ENCODE peak calls at places on chromosomes 6 and 20, in five cellular contexts. One of them, this sample, is unnamed.

GRCh38 chr20:31644701-31645100 is 7.0 kb downstream of the COX4I2 start:
- DNase-seq in colonic mucosa: no peak
- DNase-seq in lower lobe of right lung: no peak
- DNase-seq in astrocyte: no peak
- DNase-seq in SK-N-SH: no peak
- DNase-seq in this sample: no peak

GRCh38 chr6:136579800-136580199 is 29.6 kb upstream of the MAP7 start:
- DNase-seq in colonic mucosa: no peak
- DNase-seq in lower lobe of right lung: no peak
- DNase-seq in astrocyte: no peak
- DNase-seq in SK-N-SH: no peak
- DNase-seq in this sample: no peak

GRCh38 chr6:132730560-132730959 is 16.7 kb upstream of the VNN1 start:
- DNase-seq in colonic mucosa: no peak
- DNase-seq in lower lobe of right lung: no peak
- DNase-seq in astrocyte: peak; percentile 43
- DNase-seq in SK-N-SH: no peak
- DNase-seq in this sample: no peak

GRCh38 chr6:25318589-25318988 is 39.4 kb downstream of the CARMIL1 start:
- DNase-seq in colonic mucosa: no peak
- DNase-seq in lower lobe of right lung: no peak
- DNase-seq in astrocyte: no peak
- DNase-seq in SK-N-SH: no peak
- DNase-seq in this sample: no peak

GRCh38 chr20:6501061-6501460 is 266.4 kb upstream of the BMP2 start:
- DNase-seq in colonic mucosa: no peak
- DNase-seq in lower lobe of right lung: no peak
- DNase-seq in astrocyte: peak; percentile 87
- DNase-seq in SK-N-SH: no peak
- DNase-seq in this sample: no peak

GRCh38 chr6:13485303-13485702 is 2.1 kb downstream of the GFOD1 start:
- DNase-seq in colonic mucosa: no peak
- DNase-seq in lower lobe of right lung: no peak
- DNase-seq in astrocyte: no peak
- DNase-seq in SK-N-SH: no peak
- DNase-seq in this sample: no peak

GRCh38 chr6:4085329-4085695 is 6.4 kb upstream of the FAM217A start:
- DNase-seq in colonic mucosa: no peak
- DNase-seq in lower lobe of right lung: no peak
- DNase-seq in astrocyte: peak; percentile 37
- DNase-seq in SK-N-SH: no peak
- DNase-seq in this sample: no peak

GRCh38 chr6:81023007-81023582 is 729.4 kb downstream of the TENT5A start:
- DNase-seq in colonic mucosa: no peak
- DNase-seq in lower lobe of right lung: no peak
- DNase-seq in astrocyte: no peak
- DNase-seq in SK-N-SH: no peak
- DNase-seq in this sample: no peak

GRCh38 chr6:105835373-105835772 is 250.8 kb upstream of the PRDM1 start:
- DNase-seq in colonic mucosa: no peak
- DNase-seq in lower lobe of right lung: no peak
- DNase-seq in astrocyte: peak; percentile 21
- DNase-seq in SK-N-SH: no peak
- DNase-seq in this sample: no peak

GRCh38 chr20:32564921-32565734 is 20.0 kb downstream of the NOL4L start:
- DNase-seq in colonic mucosa: peak; percentile 43
- DNase-seq in lower lobe of right lung: peak; percentile 87
- DNase-seq in astrocyte: no peak
- DNase-seq in SK-N-SH: peak; percentile 73
- DNase-seq in this sample: no peak

GRCh38 chr6:135675862-135676261 is 175.6 kb upstream of the PDE7B start:
- DNase-seq in colonic mucosa: no peak
- DNase-seq in lower lobe of right lung: no peak
- DNase-seq in astrocyte: no peak
- DNase-seq in SK-N-SH: peak; percentile 39
- DNase-seq in this sample: no peak

GRCh38 chr6:32882879-32883250 is 28.9 kb downstream of the PSMB9 start:
- DNase-seq in colonic mucosa: no peak
- DNase-seq in lower lobe of right lung: no peak
- DNase-seq in astrocyte: peak; percentile 36
- DNase-seq in SK-N-SH: no peak
- DNase-seq in this sample: no peak

GRCh38 chr6:115665310-115665709 is 395.4 kb downstream of the FRK start:
- DNase-seq in colonic mucosa: no peak
- DNase-seq in lower lobe of right lung: no peak
- DNase-seq in astrocyte: no peak
- DNase-seq in SK-N-SH: no peak
- DNase-seq in this sample: no peak

GRCh38 chr6:24945046-24945445 is 9.3 kb upstream of the RIPOR2 start:
- DNase-seq in colonic mucosa: no peak
- DNase-seq in lower lobe of right lung: no peak
- DNase-seq in astrocyte: no peak
- DNase-seq in SK-N-SH: no peak
- DNase-seq in this sample: no peak

GRCh38 chr6:43884660-43885022 is 114.6 kb downstream of the VEGFA start:
- DNase-seq in colonic mucosa: no peak
- DNase-seq in lower lobe of right lung: no peak
- DNase-seq in astrocyte: no peak
- DNase-seq in SK-N-SH: no peak
- DNase-seq in this sample: no peak

GRCh38 chr6:108068618-108069017 is 5.9 kb downstream of the OSTM1 start:
- DNase-seq in colonic mucosa: no peak
- DNase-seq in lower lobe of right lung: no peak
- DNase-seq in astrocyte: no peak
- DNase-seq in SK-N-SH: no peak
- DNase-seq in this sample: no peak

GRCh38 chr20:63487781-63488241 is 11.1 kb downstream of the EEF1A2 start:
- DNase-seq in colonic mucosa: no peak
- DNase-seq in lower lobe of right lung: no peak
- DNase-seq in astrocyte: no peak
- DNase-seq in SK-N-SH: no peak
- DNase-seq in this sample: no peak

GRCh38 chr20:42152570-42152969 is 534.4 kb upstream of the CHD6 start:
- DNase-seq in colonic mucosa: no peak
- DNase-seq in lower lobe of right lung: no peak
- DNase-seq in astrocyte: no peak
- DNase-seq in SK-N-SH: no peak
- DNase-seq in this sample: no peak

GRCh38 chr20:35934050-35934449 is 20.3 kb downstream of the SCAND1 start:
- DNase-seq in colonic mucosa: no peak
- DNase-seq in lower lobe of right lung: no peak
- DNase-seq in astrocyte: no peak
- DNase-seq in SK-N-SH: no peak
- DNase-seq in this sample: no peak

GRCh38 chr6:93786474-93787330 is 367.3 kb upstream of the EPHA7 start:
- DNase-seq in colonic mucosa: no peak
- DNase-seq in lower lobe of right lung: no peak
- DNase-seq in astrocyte: no peak
- DNase-seq in SK-N-SH: no peak
- DNase-seq in this sample: no peak

GRCh38 chr6:89360415-89360999 is 8.0 kb upstream of the UBE2J1 start:
- DNase-seq in colonic mucosa: no peak
- DNase-seq in lower lobe of right lung: no peak
- DNase-seq in astrocyte: peak; percentile 87
- DNase-seq in SK-N-SH: no peak
- DNase-seq in this sample: no peak

GRCh38 chr20:10713161-10713560 is 39.4 kb upstream of the JAG1 start:
- DNase-seq in colonic mucosa: no peak
- DNase-seq in lower lobe of right lung: no peak
- DNase-seq in astrocyte: no peak
- DNase-seq in SK-N-SH: no peak
- DNase-seq in this sample: no peak

GRCh38 chr6:168051648-168052047 is 27.4 kb downstream of the FRMD1 start:
- DNase-seq in colonic mucosa: no peak
- DNase-seq in lower lobe of right lung: no peak
- DNase-seq in astrocyte: no peak
- DNase-seq in SK-N-SH: no peak
- DNase-seq in this sample: no peak

GRCh38 chr6:293185-294174 is 1.2 kb downstream of the DUSP22 start:
- DNase-seq in colonic mucosa: peak; percentile 48
- DNase-seq in lower lobe of right lung: no peak
- DNase-seq in astrocyte: peak; percentile 26
- DNase-seq in SK-N-SH: no peak
- DNase-seq in this sample: peak; percentile 89

GRCh38 chr20:3758566-3758965 is 9.0 kb downstream of the ADISSP start:
- DNase-seq in colonic mucosa: no peak
- DNase-seq in lower lobe of right lung: no peak
- DNase-seq in astrocyte: no peak
- DNase-seq in SK-N-SH: no peak
- DNase-seq in this sample: no peak

GRCh38 chr20:1868856-1869255 is 26.4 kb upstream of the SIRPA start:
- DNase-seq in colonic mucosa: no peak
- DNase-seq in lower lobe of right lung: no peak
- DNase-seq in astrocyte: peak; percentile 49
- DNase-seq in SK-N-SH: no peak
- DNase-seq in this sample: no peak

GRCh38 chr6:22754111-22754510 is 184.7 kb downstream of the HDGFL1 start:
- DNase-seq in colonic mucosa: no peak
- DNase-seq in lower lobe of right lung: no peak
- DNase-seq in astrocyte: peak; percentile 39
- DNase-seq in SK-N-SH: no peak
- DNase-seq in this sample: no peak

GRCh38 chr20:44615169-44615791 is 32.9 kb downstream of the PKIG start:
- DNase-seq in colonic mucosa: no peak
- DNase-seq in lower lobe of right lung: no peak
- DNase-seq in astrocyte: peak; percentile 8
- DNase-seq in SK-N-SH: no peak
- DNase-seq in this sample: no peak

GRCh38 chr6:71309666-71310065 is 21.1 kb downstream of the OGFRL1 start:
- DNase-seq in colonic mucosa: no peak
- DNase-seq in lower lobe of right lung: no peak
- DNase-seq in astrocyte: no peak
- DNase-seq in SK-N-SH: no peak
- DNase-seq in this sample: no peak

GRCh38 chr20:50126662-50127061 is 13.7 kb upstream of the UBE2V1 start:
- DNase-seq in colonic mucosa: peak; percentile 84
- DNase-seq in lower lobe of right lung: peak; percentile 43
- DNase-seq in astrocyte: no peak
- DNase-seq in SK-N-SH: no peak
- DNase-seq in this sample: no peak

GRCh38 chr6:28117386-28118050 is 6.9 kb upstream of the ZSCAN16 start:
- DNase-seq in colonic mucosa: no peak
- DNase-seq in lower lobe of right lung: no peak
- DNase-seq in astrocyte: no peak
- DNase-seq in SK-N-SH: no peak
- DNase-seq in this sample: no peak

GRCh38 chr6:151285121-151285520 is 45.4 kb downstream of the AKAP12 start:
- DNase-seq in colonic mucosa: no peak
- DNase-seq in lower lobe of right lung: no peak
- DNase-seq in astrocyte: peak; percentile 77
- DNase-seq in SK-N-SH: no peak
- DNase-seq in this sample: no peak

GRCh38 chr6:170583736-170584180 is 679 bp downstream of the PDCD2 start:
- DNase-seq in colonic mucosa: no peak
- DNase-seq in lower lobe of right lung: no peak
- DNase-seq in astrocyte: no peak
- DNase-seq in SK-N-SH: no peak
- DNase-seq in this sample: no peak

GRCh38 chr6:129766959-129767728 is 57.2 kb upstream of the ARHGAP18 start:
- DNase-seq in colonic mucosa: no peak
- DNase-seq in lower lobe of right lung: peak; percentile 51
- DNase-seq in astrocyte: peak; percentile 76
- DNase-seq in SK-N-SH: peak; percentile 25
- DNase-seq in this sample: no peak

GRCh38 chr20:44702776-44703175 is 12.4 kb upstream of the CCN5 start:
- DNase-seq in colonic mucosa: peak; percentile 63
- DNase-seq in lower lobe of right lung: peak; percentile 73
- DNase-seq in astrocyte: peak; percentile 90
- DNase-seq in SK-N-SH: no peak
- DNase-seq in this sample: peak; percentile 92

GRCh38 chr20:3248993-3249347 is 10.0 kb upstream of the SLC4A11 start:
- DNase-seq in colonic mucosa: no peak
- DNase-seq in lower lobe of right lung: no peak
- DNase-seq in astrocyte: no peak
- DNase-seq in SK-N-SH: no peak
- DNase-seq in this sample: no peak

GRCh38 chr6:49646130-49646824 is 9.6 kb upstream of the RHAG start:
- DNase-seq in colonic mucosa: no peak
- DNase-seq in lower lobe of right lung: no peak
- DNase-seq in astrocyte: no peak
- DNase-seq in SK-N-SH: no peak
- DNase-seq in this sample: no peak

DNA sequence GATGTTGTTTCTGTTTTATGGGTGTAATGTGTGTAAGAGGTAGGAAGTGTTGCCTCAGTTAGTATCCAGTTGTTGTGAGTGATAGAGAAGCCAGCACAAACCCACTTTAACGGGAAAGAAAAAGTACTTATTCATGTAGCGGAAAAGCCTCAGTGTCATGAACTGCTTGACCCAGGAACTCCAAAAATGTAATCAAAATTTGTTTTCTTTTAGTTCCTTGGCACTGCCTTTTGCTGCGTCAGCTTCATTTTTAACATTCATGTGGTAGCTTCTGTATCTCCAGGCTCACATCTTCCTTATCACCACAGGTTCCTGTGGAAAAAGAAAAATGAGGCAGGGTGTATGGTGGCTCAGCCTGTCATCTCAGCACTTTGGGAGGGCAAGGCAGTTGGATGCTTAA is 46.4 kb upstream of the CCDC28A start:
- DNase-seq in colonic mucosa: no peak
- DNase-seq in lower lobe of right lung: no peak
- DNase-seq in astrocyte: peak; percentile 8
- DNase-seq in SK-N-SH: no peak
- DNase-seq in this sample: no peak
- H3K4me1 ChIP-seq in colonic mucosa: no peaks in the 10 kb centered on the region
- H3K4me1 ChIP-seq in lower lobe of right lung: peaks cover 9% of the 10 kb centered on the region
- H3K4me1 ChIP-seq in astrocyte: peaks cover 18% of the 10 kb centered on the region
- H3K4me1 ChIP-seq in SK-N-SH: no peaks in the 10 kb centered on the region
- H3K4me1 ChIP-seq in this sample: peaks cover 17% of the 10 kb centered on the region

GRCh38 chr20:38404016-38404415 is 31.1 kb downstream of the SNHG17 start:
- DNase-seq in colonic mucosa: no peak
- DNase-seq in lower lobe of right lung: no peak
- DNase-seq in astrocyte: no peak
- DNase-seq in SK-N-SH: no peak
- DNase-seq in this sample: no peak
- H3K4me1 ChIP-seq in colonic mucosa: no peaks in the 10 kb centered on the region
- H3K4me1 ChIP-seq in lower lobe of right lung: no peaks in the 10 kb centered on the region
- H3K4me1 ChIP-seq in astrocyte: no peaks in the 10 kb centered on the region
- H3K4me1 ChIP-seq in SK-N-SH: no peaks in the 10 kb centered on the region
- H3K4me1 ChIP-seq in this sample: no peaks in the 10 kb centered on the region

DNA sequence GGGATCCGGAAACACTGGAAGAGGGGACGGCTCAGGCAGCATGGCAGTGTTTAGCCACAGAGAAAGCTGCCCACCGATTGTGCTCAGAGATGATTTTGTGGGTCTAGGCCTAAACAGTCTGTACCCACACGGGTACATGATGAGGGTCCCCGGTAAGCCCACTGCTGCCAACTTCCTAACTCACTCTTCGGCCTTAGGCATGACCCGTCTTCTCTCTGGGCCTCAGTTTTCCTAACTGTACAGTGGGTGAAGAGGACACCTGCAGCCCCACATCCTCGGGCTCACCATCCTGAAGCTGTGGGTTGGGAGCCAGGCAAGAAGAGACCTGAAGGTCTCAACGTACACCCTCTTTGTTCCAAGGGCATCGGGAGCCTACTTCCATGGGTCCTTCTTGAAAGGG is 6.5 kb downstream of the FOXP4 start:
- DNase-seq in colonic mucosa: no peak
- DNase-seq in lower lobe of right lung: no peak
- DNase-seq in astrocyte: no peak
- DNase-seq in SK-N-SH: no peak
- DNase-seq in this sample: no peak
- H3K4me1 ChIP-seq in colonic mucosa: peaks cover 3% of the 10 kb centered on the region
- H3K4me1 ChIP-seq in lower lobe of right lung: peaks cover 30% of the 10 kb centered on the region
- H3K4me1 ChIP-seq in astrocyte: peaks cover 10% of the 10 kb centered on the region
- H3K4me1 ChIP-seq in SK-N-SH: peaks cover 15% of the 10 kb centered on the region
- H3K4me1 ChIP-seq in this sample: peaks cover 16% of the 10 kb centered on the region

GRCh38 chr6:166341915-166342292 is 441 bp downstream of the SFT2D1 start:
- DNase-seq in colonic mucosa: no peak
- DNase-seq in lower lobe of right lung: peak; percentile 45
- DNase-seq in astrocyte: no peak
- DNase-seq in SK-N-SH: no peak
- DNase-seq in this sample: no peak
- H3K4me1 ChIP-seq in colonic mucosa: no peaks in the 10 kb centered on the region
- H3K4me1 ChIP-seq in lower lobe of right lung: peaks cover 26% of the 10 kb centered on the region
- H3K4me1 ChIP-seq in astrocyte: peaks cover 13% of the 10 kb centered on the region
- H3K4me1 ChIP-seq in SK-N-SH: peaks cover 19% of the 10 kb centered on the region
- H3K4me1 ChIP-seq in this sample: peaks cover 37% of the 10 kb centered on the region

This sample was measured in suprapubic skin.